ENCODE peak calls at places on chromosomes 11 and 22, in four cellular contexts. F, P, B and I are unnamed samples.

GRCh38 chr11:35160248-35160820 is 21.4 kb downstream of the CD44 start:
- DNase-seq in F (no peak), P (no peak), B (no peak), I (no peak)

GRCh38 chr11:113458189-113458588 is 17.0 kb downstream of the DRD2 start:
- DNase-seq in F (no peak), P (no peak), B (no peak), I (no peak)

GRCh38 chr22:39277135-39277607 is 32.4 kb upstream of the PDGFB start:
- DNase-seq in F (peak; percentile 92), P (no peak), B (peak; percentile 96), I (no peak)

GRCh38 chr11:77046060-77046501 is 11.9 kb downstream of the B3GNT6 start:
- DNase-seq in F (no peak), P (peak; percentile 56), B (peak; percentile 33), I (peak; percentile 78)

GRCh38 chr11:82732734-82733443 is 775 bp downstream of the FAM181B start:
- DNase-seq in F (no peak), P (no peak), B (no peak), I (peak; percentile 31)

GRCh38 chr11:10005955-10006525 is 288.0 kb downstream of the SBF2 start:
- DNase-seq in F (no peak), P (no peak), B (no peak), I (no peak)

GRCh38 chr22:38415561-38416321 is 39.3 kb downstream of the KCNJ4 start:
- DNase-seq in F (no peak), P (no peak), B (no peak), I (peak; percentile 80)

GRCh38 chr11:103624708-103625623 is 411.5 kb upstream of the DDI1 start:
- DNase-seq in F (peak; percentile 98), P (no peak), B (peak; percentile 91), I (no peak)

GRCh38 chr11:71086687-71087258 is 165.6 kb downstream of the SHANK2 start:
- DNase-seq in F (peak; percentile 10), P (peak; percentile 38), B (peak; percentile 24), I (peak; percentile 81)

GRCh38 chr11:35166369-35167360 is 27.7 kb downstream of the CD44 start:
- DNase-seq in F (peak; percentile 93), P (no peak), B (peak; percentile 89), I (no peak)

GRCh38 chr11:102800774-102801173 is 2.8 kb upstream of the MMP1 start:
- DNase-seq in F (no peak), P (no peak), B (peak; percentile 32), I (no peak)

GRCh38 chr11:76863196-76863777 is 2.6 kb downstream of the ACER3 start:
- DNase-seq in F (no peak), P (no peak), B (no peak), I (no peak)

GRCh38 chr11:60951909-60952741 is at the start of gene SLC15A3:
- DNase-seq in F (peak; percentile 27), P (no peak), B (peak; percentile 65), I (peak; percentile 65)
- H3K23ac ChIP-seq in F (peak within 1 kb of the TSS; percentile 79), P (peak within 1 kb of the TSS; percentile 90), B (no peak within 1 kb of the TSS), I (no peak within 1 kb of the TSS)

GRCh38 chr22:20508815-20509271 is 1.4 kb downstream of the MED15 start:
- DNase-seq in F (no peak), P (no peak), B (no peak), I (no peak)

GRCh38 chr22:20510811-20511577 is 3.6 kb downstream of the MED15 start:
- DNase-seq in F (no peak), P (no peak), B (no peak), I (no peak)

GRCh38 chr22:20514658-20515406 is 7.4 kb downstream of the MED15 start:
- DNase-seq in F (peak; percentile 96), P (no peak), B (peak; percentile 95), I (no peak)

GRCh38 chr22:20509344-20510047 is 2.1 kb downstream of the MED15 start:
- DNase-seq in F (peak; percentile 94), P (no peak), B (peak; percentile 98), I (no peak)

GRCh38 chr22:20511578-20512259 is 4.3 kb downstream of the MED15 start:
- DNase-seq in F (no peak), P (no peak), B (no peak), I (no peak)
- H3K4me1 ChIP-seq in F (peaks cover 22% of the 10 kb centered on the region), P (peaks cover 17% of the 10 kb centered on the region), B (peaks cover 26% of the 10 kb centered on the region), I (peaks cover 7% of the 10 kb centered on the region)

GRCh38 chr11:7485136-7485853 is at the start of gene OLFML1:
- DNase-seq in F (no peak), P (no peak), B (no peak), I (no peak)
- H4K91ac ChIP-seq in F (no peak within 1 kb of the TSS), P (no peak within 1 kb of the TSS), B (no peak within 1 kb of the TSS), I (no peak within 1 kb of the TSS)

GRCh38 chr11:123973816-123974215 is 3.8 kb downstream of the OR10S1 start:
- DNase-seq in F (peak; percentile 4), P (no peak), B (peak; percentile 5), I (no peak)
- H3K23ac ChIP-seq in F (no peak overlapping the region), P (no peak overlapping the region), B (no peak overlapping the region), I (no peak overlapping the region)

DNA sequence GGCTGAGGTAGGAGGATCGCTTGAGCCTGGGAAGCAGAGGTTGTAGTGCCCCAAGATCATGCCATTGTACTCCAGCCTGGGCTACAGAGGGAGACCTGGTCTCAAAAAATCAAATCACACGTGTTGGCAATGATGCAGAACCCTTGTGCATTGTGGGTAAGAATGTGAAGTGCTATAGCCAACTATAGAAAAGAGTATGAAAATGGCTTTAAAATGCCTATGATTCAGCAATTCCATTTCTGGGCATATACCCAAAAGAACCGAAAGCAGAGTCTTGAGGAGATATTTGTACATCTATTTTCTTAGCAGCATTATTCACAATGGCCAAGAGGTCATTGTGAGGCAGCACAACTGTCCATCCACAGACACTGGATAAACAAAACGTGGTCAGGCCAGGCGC is 2.6 kb upstream of the FADS3 start:
- DNase-seq in F (peak; percentile 94), P (no peak), B (peak; percentile 80), I (no peak)
- H3K4me1 ChIP-seq in F (peaks cover 12% of the 10 kb centered on the region), P (peaks cover 10% of the 10 kb centered on the region), B (peaks cover 18% of the 10 kb centered on the region), I (no peaks in the 10 kb centered on the region)

GRCh38 chr11:96332236-96332761 is 10.7 kb downstream of the MAML2 start:
- DNase-seq in F (no peak), P (no peak), B (peak; percentile 61), I (no peak)

GRCh38 chr11:96329419-96329818 is 13.6 kb downstream of the MAML2 start:
- DNase-seq in F (no peak), P (no peak), B (no peak), I (no peak)

GRCh38 chr11:96331556-96332168 is 11.3 kb downstream of the MAML2 start:
- DNase-seq in F (no peak), P (no peak), B (no peak), I (no peak)

GRCh38 chr11:96329855-96330510 is 13.0 kb downstream of the MAML2 start:
- DNase-seq in F (no peak), P (no peak), B (no peak), I (no peak)

DNA sequence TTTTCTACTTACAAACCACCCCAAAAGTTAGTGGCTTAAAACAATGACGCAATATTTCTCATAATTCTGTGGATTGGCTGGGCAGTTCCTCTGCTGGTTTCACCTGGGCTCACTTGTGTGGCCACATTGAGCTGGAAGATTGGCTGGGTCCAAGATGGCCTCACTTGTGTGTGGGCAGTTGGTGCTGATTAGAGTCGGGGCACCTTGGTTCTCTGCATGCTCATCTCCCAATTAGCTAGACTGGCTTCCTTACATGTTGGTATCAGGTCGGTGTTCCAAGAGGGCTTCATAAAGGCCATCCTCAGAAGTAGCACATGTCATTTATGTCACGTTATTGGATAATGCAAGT is 12.5 kb downstream of the MAML2 start:
- DNase-seq in F (no peak), P (no peak), B (no peak), I (no peak)
- H4K91ac ChIP-seq in F (peak overlapping the region; percentile 22), P (no peak overlapping the region), B (no peak overlapping the region), I (no peak overlapping the region)